ENCODE peak calls at places on chromosomes 12 and 14, in nine cellular contexts. One of them, this sample, is unnamed.

GRCh38 chr14:31842905-31843304 is 234.2 kb upstream of the ARHGAP5 start:
- DNase-seq in cardiac muscle cell: no peak
- DNase-seq in endothelial cell: no peak
- DNase-seq in NCI-H1092: no peak
- DNase-seq in stimulated activated CD4-positive, alpha-beta T cell treated with anti-CD3 and anti-CD28 coated beads, Interleukin-15, amount 100 ng/mL, for 1 hour: no peak
- DNase-seq in colonic mucosa: no peak
- DNase-seq in dorsolateral prefrontal cortex: no peak
- DNase-seq in psoas muscle: no peak
- DNase-seq in retina: no peak
- DNase-seq in this sample: no peak

GRCh38 chr12:96862326-96862725 is 44.7 kb upstream of the NEDD1 start:
- DNase-seq in cardiac muscle cell: no peak
- DNase-seq in endothelial cell: no peak
- DNase-seq in NCI-H1092: no peak
- DNase-seq in stimulated activated CD4-positive, alpha-beta T cell treated with anti-CD3 and anti-CD28 coated beads, Interleukin-15, amount 100 ng/mL, for 1 hour: no peak
- DNase-seq in colonic mucosa: no peak
- DNase-seq in dorsolateral prefrontal cortex: no peak
- DNase-seq in psoas muscle: no peak
- DNase-seq in retina: no peak
- DNase-seq in this sample: no peak

GRCh38 chr14:103802353-103802752 is 45.0 kb downstream of the PPP1R13B start:
- DNase-seq in cardiac muscle cell: no peak
- DNase-seq in endothelial cell: no peak
- DNase-seq in NCI-H1092: no peak
- DNase-seq in stimulated activated CD4-positive, alpha-beta T cell treated with anti-CD3 and anti-CD28 coated beads, Interleukin-15, amount 100 ng/mL, for 1 hour: no peak
- DNase-seq in colonic mucosa: no peak
- DNase-seq in dorsolateral prefrontal cortex: no peak
- DNase-seq in psoas muscle: no peak
- DNase-seq in retina: no peak
- DNase-seq in this sample: no peak

GRCh38 chr12:124242529-124243065 is 52.3 kb upstream of the RFLNA start:
- DNase-seq in cardiac muscle cell: no peak
- DNase-seq in endothelial cell: no peak
- DNase-seq in NCI-H1092: no peak
- DNase-seq in stimulated activated CD4-positive, alpha-beta T cell treated with anti-CD3 and anti-CD28 coated beads, Interleukin-15, amount 100 ng/mL, for 1 hour: no peak
- DNase-seq in colonic mucosa: no peak
- DNase-seq in dorsolateral prefrontal cortex: no peak
- DNase-seq in psoas muscle: no peak
- DNase-seq in retina: no peak
- DNase-seq in this sample: no peak

GRCh38 chr12:52916225-52916624 is 11.3 kb upstream of the KRT8 start:
- DNase-seq in cardiac muscle cell: no peak
- DNase-seq in endothelial cell: no peak
- DNase-seq in NCI-H1092: no peak
- DNase-seq in stimulated activated CD4-positive, alpha-beta T cell treated with anti-CD3 and anti-CD28 coated beads, Interleukin-15, amount 100 ng/mL, for 1 hour: no peak
- DNase-seq in colonic mucosa: peak; percentile 65
- DNase-seq in dorsolateral prefrontal cortex: no peak
- DNase-seq in psoas muscle: no peak
- DNase-seq in retina: no peak
- DNase-seq in this sample: no peak

GRCh38 chr12:110258466-110258865 is 22.6 kb upstream of the ATP2A2 start:
- DNase-seq in cardiac muscle cell: no peak
- DNase-seq in endothelial cell: no peak
- DNase-seq in NCI-H1092: no peak
- DNase-seq in stimulated activated CD4-positive, alpha-beta T cell treated with anti-CD3 and anti-CD28 coated beads, Interleukin-15, amount 100 ng/mL, for 1 hour: no peak
- DNase-seq in colonic mucosa: no peak
- DNase-seq in dorsolateral prefrontal cortex: no peak
- DNase-seq in psoas muscle: no peak
- DNase-seq in retina: no peak
- DNase-seq in this sample: no peak

GRCh38 chr14:21267431-21267845 is 1.8 kb downstream of the HNRNPC start:
- DNase-seq in cardiac muscle cell: no peak
- DNase-seq in endothelial cell: no peak
- DNase-seq in NCI-H1092: no peak
- DNase-seq in stimulated activated CD4-positive, alpha-beta T cell treated with anti-CD3 and anti-CD28 coated beads, Interleukin-15, amount 100 ng/mL, for 1 hour: no peak
- DNase-seq in colonic mucosa: no peak
- DNase-seq in dorsolateral prefrontal cortex: no peak
- DNase-seq in psoas muscle: no peak
- DNase-seq in retina: peak; percentile 28
- DNase-seq in this sample: no peak

GRCh38 chr12:80269953-80270552 is 170.7 kb downstream of the OTOGL start:
- DNase-seq in cardiac muscle cell: peak; percentile 74
- DNase-seq in endothelial cell: peak; percentile 15
- DNase-seq in NCI-H1092: no peak
- DNase-seq in stimulated activated CD4-positive, alpha-beta T cell treated with anti-CD3 and anti-CD28 coated beads, Interleukin-15, amount 100 ng/mL, for 1 hour: no peak
- DNase-seq in colonic mucosa: no peak
- DNase-seq in dorsolateral prefrontal cortex: no peak
- DNase-seq in psoas muscle: no peak
- DNase-seq in retina: peak; percentile 56
- DNase-seq in this sample: no peak

GRCh38 chr12:24795699-24796385 is 153.1 kb downstream of the BCAT1 start:
- DNase-seq in cardiac muscle cell: no peak
- DNase-seq in endothelial cell: no peak
- DNase-seq in NCI-H1092: no peak
- DNase-seq in stimulated activated CD4-positive, alpha-beta T cell treated with anti-CD3 and anti-CD28 coated beads, Interleukin-15, amount 100 ng/mL, for 1 hour: no peak
- DNase-seq in colonic mucosa: no peak
- DNase-seq in dorsolateral prefrontal cortex: no peak
- DNase-seq in psoas muscle: no peak
- DNase-seq in retina: no peak
- DNase-seq in this sample: no peak

GRCh38 chr12:103677905-103678304 is 90.8 kb downstream of the STAB2 start:
- DNase-seq in cardiac muscle cell: no peak
- DNase-seq in endothelial cell: no peak
- DNase-seq in NCI-H1092: no peak
- DNase-seq in stimulated activated CD4-positive, alpha-beta T cell treated with anti-CD3 and anti-CD28 coated beads, Interleukin-15, amount 100 ng/mL, for 1 hour: no peak
- DNase-seq in colonic mucosa: peak; percentile 44
- DNase-seq in dorsolateral prefrontal cortex: no peak
- DNase-seq in psoas muscle: no peak
- DNase-seq in retina: no peak
- DNase-seq in this sample: no peak

GRCh38 chr12:15689751-15690191 is 99.4 kb downstream of the EPS8 start:
- DNase-seq in cardiac muscle cell: no peak
- DNase-seq in endothelial cell: no peak
- DNase-seq in NCI-H1092: no peak
- DNase-seq in stimulated activated CD4-positive, alpha-beta T cell treated with anti-CD3 and anti-CD28 coated beads, Interleukin-15, amount 100 ng/mL, for 1 hour: no peak
- DNase-seq in colonic mucosa: no peak
- DNase-seq in dorsolateral prefrontal cortex: no peak
- DNase-seq in psoas muscle: no peak
- DNase-seq in retina: no peak
- DNase-seq in this sample: no peak

GRCh38 chr14:59249029-59249428 is 60.6 kb downstream of the DAAM1 start:
- DNase-seq in cardiac muscle cell: no peak
- DNase-seq in endothelial cell: no peak
- DNase-seq in NCI-H1092: no peak
- DNase-seq in stimulated activated CD4-positive, alpha-beta T cell treated with anti-CD3 and anti-CD28 coated beads, Interleukin-15, amount 100 ng/mL, for 1 hour: no peak
- DNase-seq in colonic mucosa: no peak
- DNase-seq in dorsolateral prefrontal cortex: no peak
- DNase-seq in psoas muscle: no peak
- DNase-seq in retina: no peak
- DNase-seq in this sample: no peak

GRCh38 chr14:54606631-54607133 is 39.8 kb downstream of the SAMD4A start:
- DNase-seq in cardiac muscle cell: no peak
- DNase-seq in endothelial cell: no peak
- DNase-seq in NCI-H1092: no peak
- DNase-seq in stimulated activated CD4-positive, alpha-beta T cell treated with anti-CD3 and anti-CD28 coated beads, Interleukin-15, amount 100 ng/mL, for 1 hour: no peak
- DNase-seq in colonic mucosa: no peak
- DNase-seq in dorsolateral prefrontal cortex: no peak
- DNase-seq in psoas muscle: peak; percentile 45
- DNase-seq in retina: no peak
- DNase-seq in this sample: no peak

GRCh38 chr14:58633831-58634230 is 3.9 kb upstream of the DACT1 start:
- DNase-seq in cardiac muscle cell: no peak
- DNase-seq in endothelial cell: no peak
- DNase-seq in NCI-H1092: no peak
- DNase-seq in stimulated activated CD4-positive, alpha-beta T cell treated with anti-CD3 and anti-CD28 coated beads, Interleukin-15, amount 100 ng/mL, for 1 hour: no peak
- DNase-seq in colonic mucosa: no peak
- DNase-seq in dorsolateral prefrontal cortex: no peak
- DNase-seq in psoas muscle: no peak
- DNase-seq in retina: no peak
- DNase-seq in this sample: no peak

GRCh38 chr14:31578792-31579191 is 17.6 kb downstream of the NUBPL start:
- DNase-seq in cardiac muscle cell: no peak
- DNase-seq in endothelial cell: no peak
- DNase-seq in NCI-H1092: no peak
- DNase-seq in stimulated activated CD4-positive, alpha-beta T cell treated with anti-CD3 and anti-CD28 coated beads, Interleukin-15, amount 100 ng/mL, for 1 hour: no peak
- DNase-seq in colonic mucosa: no peak
- DNase-seq in dorsolateral prefrontal cortex: no peak
- DNase-seq in psoas muscle: no peak
- DNase-seq in retina: no peak
- DNase-seq in this sample: no peak

GRCh38 chr14:90969493-90970166 is 90.8 kb downstream of the RPS6KA5 start:
- DNase-seq in cardiac muscle cell: no peak
- DNase-seq in endothelial cell: no peak
- DNase-seq in NCI-H1092: no peak
- DNase-seq in stimulated activated CD4-positive, alpha-beta T cell treated with anti-CD3 and anti-CD28 coated beads, Interleukin-15, amount 100 ng/mL, for 1 hour: no peak
- DNase-seq in colonic mucosa: no peak
- DNase-seq in dorsolateral prefrontal cortex: no peak
- DNase-seq in psoas muscle: no peak
- DNase-seq in retina: no peak
- DNase-seq in this sample: no peak

GRCh38 chr12:127060310-127060847 is 1206.6 kb upstream of the TMEM132C start:
- DNase-seq in cardiac muscle cell: no peak
- DNase-seq in endothelial cell: no peak
- DNase-seq in NCI-H1092: no peak
- DNase-seq in stimulated activated CD4-positive, alpha-beta T cell treated with anti-CD3 and anti-CD28 coated beads, Interleukin-15, amount 100 ng/mL, for 1 hour: no peak
- DNase-seq in colonic mucosa: peak; percentile 76
- DNase-seq in dorsolateral prefrontal cortex: no peak
- DNase-seq in psoas muscle: no peak
- DNase-seq in retina: no peak
- DNase-seq in this sample: no peak

GRCh38 chr14:105865266-105865903 is 339.0 kb downstream of the TMEM121 start:
- DNase-seq in cardiac muscle cell: no peak
- DNase-seq in endothelial cell: no peak
- DNase-seq in NCI-H1092: no peak
- DNase-seq in stimulated activated CD4-positive, alpha-beta T cell treated with anti-CD3 and anti-CD28 coated beads, Interleukin-15, amount 100 ng/mL, for 1 hour: no peak
- DNase-seq in colonic mucosa: no peak
- DNase-seq in dorsolateral prefrontal cortex: peak; percentile 25
- DNase-seq in psoas muscle: no peak
- DNase-seq in retina: no peak
- DNase-seq in this sample: peak; percentile 20

GRCh38 chr14:54627718-54628345 is 60.9 kb downstream of the SAMD4A start:
- DNase-seq in cardiac muscle cell: peak; percentile 78
- DNase-seq in endothelial cell: peak; percentile 57
- DNase-seq in NCI-H1092: no peak
- DNase-seq in stimulated activated CD4-positive, alpha-beta T cell treated with anti-CD3 and anti-CD28 coated beads, Interleukin-15, amount 100 ng/mL, for 1 hour: no peak
- DNase-seq in colonic mucosa: peak; percentile 35
- DNase-seq in dorsolateral prefrontal cortex: no peak
- DNase-seq in psoas muscle: no peak
- DNase-seq in retina: no peak
- DNase-seq in this sample: no peak

GRCh38 chr12:563250-563781 is 99.9 kb downstream of the NINJ2 start:
- DNase-seq in cardiac muscle cell: no peak
- DNase-seq in endothelial cell: no peak
- DNase-seq in NCI-H1092: no peak
- DNase-seq in stimulated activated CD4-positive, alpha-beta T cell treated with anti-CD3 and anti-CD28 coated beads, Interleukin-15, amount 100 ng/mL, for 1 hour: no peak
- DNase-seq in colonic mucosa: no peak
- DNase-seq in dorsolateral prefrontal cortex: no peak
- DNase-seq in psoas muscle: no peak
- DNase-seq in retina: no peak
- DNase-seq in this sample: no peak

GRCh38 chr12:5432011-5432400 is at the start of gene NTF3:
- DNase-seq in cardiac muscle cell: peak; percentile 72
- DNase-seq in endothelial cell: peak; percentile 32
- DNase-seq in NCI-H1092: peak; percentile 13
- DNase-seq in stimulated activated CD4-positive, alpha-beta T cell treated with anti-CD3 and anti-CD28 coated beads, Interleukin-15, amount 100 ng/mL, for 1 hour: no peak
- DNase-seq in colonic mucosa: no peak
- DNase-seq in dorsolateral prefrontal cortex: no peak
- DNase-seq in psoas muscle: no peak
- DNase-seq in retina: peak; percentile 76
- DNase-seq in this sample: no peak

GRCh38 chr12:56957229-56958052 is at the start of gene RDH16:
- DNase-seq in cardiac muscle cell: no peak
- DNase-seq in endothelial cell: no peak
- DNase-seq in NCI-H1092: no peak
- DNase-seq in stimulated activated CD4-positive, alpha-beta T cell treated with anti-CD3 and anti-CD28 coated beads, Interleukin-15, amount 100 ng/mL, for 1 hour: no peak
- DNase-seq in colonic mucosa: no peak
- DNase-seq in dorsolateral prefrontal cortex: no peak
- DNase-seq in psoas muscle: no peak
- DNase-seq in retina: no peak
- DNase-seq in this sample: no peak

GRCh38 chr12:68521321-68521839 is 89.3 kb upstream of the RAP1B start:
- DNase-seq in cardiac muscle cell: no peak
- DNase-seq in endothelial cell: no peak
- DNase-seq in NCI-H1092: no peak
- DNase-seq in stimulated activated CD4-positive, alpha-beta T cell treated with anti-CD3 and anti-CD28 coated beads, Interleukin-15, amount 100 ng/mL, for 1 hour: no peak
- DNase-seq in colonic mucosa: no peak
- DNase-seq in dorsolateral prefrontal cortex: no peak
- DNase-seq in psoas muscle: no peak
- DNase-seq in retina: no peak
- DNase-seq in this sample: no peak

GRCh38 chr14:53390008-53390407 is 236.9 kb upstream of the DDHD1 start:
- DNase-seq in cardiac muscle cell: no peak
- DNase-seq in endothelial cell: no peak
- DNase-seq in NCI-H1092: no peak
- DNase-seq in stimulated activated CD4-positive, alpha-beta T cell treated with anti-CD3 and anti-CD28 coated beads, Interleukin-15, amount 100 ng/mL, for 1 hour: no peak
- DNase-seq in colonic mucosa: no peak
- DNase-seq in dorsolateral prefrontal cortex: no peak
- DNase-seq in psoas muscle: no peak
- DNase-seq in retina: no peak
- DNase-seq in this sample: no peak

GRCh38 chr12:110247340-110248095 is 33.5 kb upstream of the ATP2A2 start:
- DNase-seq in cardiac muscle cell: no peak
- DNase-seq in endothelial cell: no peak
- DNase-seq in NCI-H1092: peak; percentile 5
- DNase-seq in stimulated activated CD4-positive, alpha-beta T cell treated with anti-CD3 and anti-CD28 coated beads, Interleukin-15, amount 100 ng/mL, for 1 hour: no peak
- DNase-seq in colonic mucosa: peak; percentile 88
- DNase-seq in dorsolateral prefrontal cortex: no peak
- DNase-seq in psoas muscle: peak; percentile 35
- DNase-seq in retina: peak; percentile 15
- DNase-seq in this sample: peak; percentile 73

GRCh38 chr14:65042731-65043372 is 56.2 kb downstream of the FNTB start:
- DNase-seq in cardiac muscle cell: no peak
- DNase-seq in endothelial cell: no peak
- DNase-seq in NCI-H1092: no peak
- DNase-seq in stimulated activated CD4-positive, alpha-beta T cell treated with anti-CD3 and anti-CD28 coated beads, Interleukin-15, amount 100 ng/mL, for 1 hour: no peak
- DNase-seq in colonic mucosa: no peak
- DNase-seq in dorsolateral prefrontal cortex: no peak
- DNase-seq in psoas muscle: no peak
- DNase-seq in retina: no peak
- DNase-seq in this sample: peak; percentile 24

GRCh38 chr14:56304456-56304855 is 186.2 kb downstream of the PELI2 start:
- DNase-seq in cardiac muscle cell: no peak
- DNase-seq in endothelial cell: no peak
- DNase-seq in NCI-H1092: no peak
- DNase-seq in stimulated activated CD4-positive, alpha-beta T cell treated with anti-CD3 and anti-CD28 coated beads, Interleukin-15, amount 100 ng/mL, for 1 hour: no peak
- DNase-seq in colonic mucosa: no peak
- DNase-seq in dorsolateral prefrontal cortex: no peak
- DNase-seq in psoas muscle: no peak
- DNase-seq in retina: no peak
- DNase-seq in this sample: no peak

GRCh38 chr12:118372541-118373495 is at the start of gene TAOK3:
- DNase-seq in cardiac muscle cell: peak; percentile 99
- DNase-seq in endothelial cell: peak; percentile 97
- DNase-seq in NCI-H1092: peak; percentile 93
- DNase-seq in stimulated activated CD4-positive, alpha-beta T cell treated with anti-CD3 and anti-CD28 coated beads, Interleukin-15, amount 100 ng/mL, for 1 hour: peak; percentile 92
- DNase-seq in colonic mucosa: peak; percentile 98
- DNase-seq in dorsolateral prefrontal cortex: peak; percentile 99
- DNase-seq in psoas muscle: peak; percentile 98
- DNase-seq in retina: peak; percentile 96
- DNase-seq in this sample: peak; percentile 99

GRCh38 chr12:126784328-126784921 is 1482.5 kb upstream of the TMEM132C start:
- DNase-seq in cardiac muscle cell: peak; percentile 71
- DNase-seq in endothelial cell: no peak
- DNase-seq in NCI-H1092: peak; percentile 60
- DNase-seq in stimulated activated CD4-positive, alpha-beta T cell treated with anti-CD3 and anti-CD28 coated beads, Interleukin-15, amount 100 ng/mL, for 1 hour: peak; percentile 18
- DNase-seq in colonic mucosa: peak; percentile 39
- DNase-seq in dorsolateral prefrontal cortex: no peak
- DNase-seq in psoas muscle: no peak
- DNase-seq in retina: peak; percentile 57
- DNase-seq in this sample: peak; percentile 39

GRCh38 chr14:21096889-21097615 is 1.4 kb downstream of the ZNF219 start:
- DNase-seq in cardiac muscle cell: no peak
- DNase-seq in endothelial cell: no peak
- DNase-seq in NCI-H1092: no peak
- DNase-seq in stimulated activated CD4-positive, alpha-beta T cell treated with anti-CD3 and anti-CD28 coated beads, Interleukin-15, amount 100 ng/mL, for 1 hour: no peak
- DNase-seq in colonic mucosa: no peak
- DNase-seq in dorsolateral prefrontal cortex: no peak
- DNase-seq in psoas muscle: no peak
- DNase-seq in retina: peak; percentile 67
- DNase-seq in this sample: no peak

GRCh38 chr12:102970780-102971179 is 13.3 kb downstream of the ASCL1 start:
- DNase-seq in cardiac muscle cell: no peak
- DNase-seq in endothelial cell: no peak
- DNase-seq in NCI-H1092: no peak
- DNase-seq in stimulated activated CD4-positive, alpha-beta T cell treated with anti-CD3 and anti-CD28 coated beads, Interleukin-15, amount 100 ng/mL, for 1 hour: no peak
- DNase-seq in colonic mucosa: no peak
- DNase-seq in dorsolateral prefrontal cortex: no peak
- DNase-seq in psoas muscle: no peak
- DNase-seq in retina: no peak
- DNase-seq in this sample: no peak